ENCODE peak calls at places on chromosomes 7 and 10, in nine cellular contexts. W is keratinocyte; I is cardiac fibroblast; V is PC-9; R is sigmoid colon; N is RWPE2; H is ovary; Y is MCF 10A; Q is activated CD8-positive, alpha-beta T cell treated with anti-CD3 and anti-CD28 coated beads for 36 hours. E is an unnamed sample.

GRCh38 chr10:3871424-3871996 is 86.5 kb upstream of the KLF6 start:
- DNase-seq in W (no peak), V (no peak), R (no peak), N (no peak), Y (no peak), I (no peak), H (no peak), Q (no peak), E (no peak)

GRCh38 chr10:49119746-49120145 is 4.4 kb upstream of the VSTM4 start:
- DNase-seq in R (no peak), N (no peak), H (no peak), V (no peak), Y (peak; percentile 40), Q (no peak), I (no peak), W (peak; percentile 1), E (no peak)

GRCh38 chr10:30186371-30186875 is 127.0 kb upstream of the JCAD start:
- DNase-seq in N (no peak), H (no peak), V (peak; percentile 61), Y (peak; percentile 23), W (no peak), I (no peak), R (no peak), Q (no peak), E (no peak)

GRCh38 chr10:102419561-102420442 is 834 bp upstream of the FBXL15 start:
- DNase-seq in I (peak; percentile 23), R (no peak), H (peak; percentile 77), N (no peak), V (peak; percentile 40), Q (peak; percentile 70), Y (peak; percentile 47), W (no peak), E (no peak)

GRCh38 chr10:107727762-107728317 is 563.3 kb upstream of the SORCS1 start:
- DNase-seq in R (no peak), I (peak; percentile 31), H (no peak), W (no peak), Y (peak; percentile 53), N (no peak), Q (no peak), V (no peak), E (no peak)

GRCh38 chr7:69365588-69366241 is 232.6 kb upstream of the AUTS2 start:
- DNase-seq in R (no peak), I (no peak), N (no peak), Q (no peak), H (no peak), V (no peak), Y (no peak), W (no peak), E (no peak)

GRCh38 chr10:70602665-70603438 is at the start of gene PRF1:
- DNase-seq in R (no peak), W (no peak), Y (no peak), V (no peak), N (no peak), Q (peak; percentile 98), H (no peak), I (no peak), E (no peak)

GRCh38 chr10:100729877-100730738 is 15.3 kb upstream of the PAX2 start:
- DNase-seq in H (no peak), Y (no peak), V (no peak), Q (no peak), I (no peak), N (no peak), W (no peak), R (no peak), E (no peak)

GRCh38 chr10:103926722-103927319 is 8.8 kb upstream of the STN1 start:
- DNase-seq in N (no peak), I (no peak), R (no peak), V (no peak), W (no peak), H (no peak), Y (no peak), Q (no peak), E (no peak)

GRCh38 chr10:26528048-26528447 is 89.9 kb downstream of the APBB1IP start:
- DNase-seq in R (no peak), Y (no peak), I (no peak), Q (no peak), H (no peak), N (no peak), V (no peak), W (no peak), E (no peak)

GRCh38 chr7:98569606-98570337 is 47.3 kb upstream of the NPTX2 start:
- DNase-seq in Y (peak; percentile 35), N (no peak), R (peak; percentile 76), I (peak; percentile 21), Q (no peak), W (no peak), V (no peak), H (no peak), E (no peak)

GRCh38 chr10:15147594-15148392 is 20.7 kb downstream of the NMT2 start:
- DNase-seq in I (no peak), H (no peak), N (no peak), Y (no peak), W (no peak), Q (no peak), R (no peak), V (no peak), E (no peak)

GRCh38 chr7:27890205-27890849 is 150.4 kb downstream of the TAX1BP1 start:
- DNase-seq in H (no peak), R (no peak), Q (no peak), W (no peak), Y (no peak), N (no peak), I (no peak), V (peak; percentile 12), E (no peak)

GRCh38 chr7:659306-659847 is 67.1 kb upstream of the DNAAF5 start:
- DNase-seq in V (no peak), N (no peak), H (no peak), I (no peak), W (no peak), Y (no peak), Q (no peak), R (no peak), E (no peak)

GRCh38 chr10:15813415-15813814 is 46.9 kb downstream of the MINDY3 start:
- DNase-seq in H (no peak), I (peak; percentile 50), Y (no peak), Q (no peak), V (no peak), W (no peak), R (no peak), N (no peak), E (no peak)

GRCh38 chr7:519974-520458 is 370 bp upstream of the PDGFA start:
- DNase-seq in Q (peak; percentile 27), I (peak; percentile 75), R (peak; percentile 80), W (no peak), V (peak; percentile 73), Y (peak; percentile 60), H (no peak), N (no peak), E (no peak)

GRCh38 chr7:74051629-74052410 is 23.8 kb downstream of the ELN start:
- DNase-seq in N (no peak), I (peak; percentile 33), V (peak; percentile 78), Q (peak; percentile 31), H (peak; percentile 31), Y (peak; percentile 56), W (no peak), R (no peak), E (no peak)
- TF ChIP-seq CTCF in N (peak; percentile 65), I (peak; percentile 41), V (peak; percentile 65), Q (no peak), H (no peak), Y (peak; percentile 52), W (peak; percentile 78), R (no peak), E (no peak)

DNA sequence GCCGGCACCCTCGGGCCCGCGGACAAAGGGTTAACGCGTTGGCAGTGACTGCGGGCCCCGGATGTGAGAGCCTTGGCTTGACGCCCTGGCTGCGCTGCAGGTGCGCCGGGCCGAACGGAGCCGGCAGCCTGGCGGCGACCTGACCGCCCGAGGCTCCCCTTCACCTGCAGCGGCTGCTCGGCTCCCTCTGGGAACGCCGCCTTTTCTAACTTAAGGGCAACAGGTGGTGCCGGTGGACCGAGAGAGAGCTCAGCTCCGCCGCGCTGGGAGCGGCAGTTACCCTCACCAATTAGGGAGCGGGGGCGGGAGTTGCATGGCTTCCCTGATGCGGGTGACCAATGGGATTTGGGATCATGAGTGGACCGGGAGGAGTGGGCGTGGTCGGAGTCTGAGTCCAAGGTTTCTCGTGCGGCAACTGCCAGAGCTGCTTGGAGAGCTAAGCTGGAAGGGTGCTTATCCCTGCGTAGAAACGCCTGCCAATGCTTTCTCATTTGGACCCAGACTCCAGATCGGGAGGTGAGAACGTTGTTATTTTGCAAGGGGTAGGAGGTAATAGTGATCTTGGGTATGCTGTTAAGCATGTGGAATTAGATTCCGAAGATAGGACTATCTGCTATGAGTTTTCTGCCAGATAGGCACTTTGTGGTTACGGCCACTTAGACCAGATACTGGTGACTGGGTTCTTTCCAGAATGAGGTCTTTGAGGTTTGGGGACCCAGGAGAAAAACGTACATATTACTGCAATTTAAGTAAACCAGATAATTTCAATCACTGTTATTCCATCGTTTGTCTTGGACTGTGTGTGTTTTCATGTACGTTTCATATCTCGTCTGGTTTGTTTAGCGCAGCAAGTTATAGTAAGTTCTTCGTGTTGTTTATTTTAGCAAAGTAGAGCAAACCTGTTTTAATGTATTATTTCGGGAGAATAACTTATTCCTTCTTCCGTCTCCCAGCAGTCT is at the start of gene ARL4A:
- DNase-seq in Q (peak; percentile 95), N (peak; percentile 99), I (peak; percentile 99), V (peak; percentile 100), R (peak; percentile 99), H (peak; percentile 96), Y (peak; percentile 100), W (peak; percentile 75), E (peak; percentile 92)
- TF ChIP-seq CTCF in Q (no peak), N (peak; percentile 87), I (no peak), V (peak; percentile 44), R (no peak), H (no peak), Y (peak; percentile 57), W (peak; percentile 73), E (no peak)

DNA sequence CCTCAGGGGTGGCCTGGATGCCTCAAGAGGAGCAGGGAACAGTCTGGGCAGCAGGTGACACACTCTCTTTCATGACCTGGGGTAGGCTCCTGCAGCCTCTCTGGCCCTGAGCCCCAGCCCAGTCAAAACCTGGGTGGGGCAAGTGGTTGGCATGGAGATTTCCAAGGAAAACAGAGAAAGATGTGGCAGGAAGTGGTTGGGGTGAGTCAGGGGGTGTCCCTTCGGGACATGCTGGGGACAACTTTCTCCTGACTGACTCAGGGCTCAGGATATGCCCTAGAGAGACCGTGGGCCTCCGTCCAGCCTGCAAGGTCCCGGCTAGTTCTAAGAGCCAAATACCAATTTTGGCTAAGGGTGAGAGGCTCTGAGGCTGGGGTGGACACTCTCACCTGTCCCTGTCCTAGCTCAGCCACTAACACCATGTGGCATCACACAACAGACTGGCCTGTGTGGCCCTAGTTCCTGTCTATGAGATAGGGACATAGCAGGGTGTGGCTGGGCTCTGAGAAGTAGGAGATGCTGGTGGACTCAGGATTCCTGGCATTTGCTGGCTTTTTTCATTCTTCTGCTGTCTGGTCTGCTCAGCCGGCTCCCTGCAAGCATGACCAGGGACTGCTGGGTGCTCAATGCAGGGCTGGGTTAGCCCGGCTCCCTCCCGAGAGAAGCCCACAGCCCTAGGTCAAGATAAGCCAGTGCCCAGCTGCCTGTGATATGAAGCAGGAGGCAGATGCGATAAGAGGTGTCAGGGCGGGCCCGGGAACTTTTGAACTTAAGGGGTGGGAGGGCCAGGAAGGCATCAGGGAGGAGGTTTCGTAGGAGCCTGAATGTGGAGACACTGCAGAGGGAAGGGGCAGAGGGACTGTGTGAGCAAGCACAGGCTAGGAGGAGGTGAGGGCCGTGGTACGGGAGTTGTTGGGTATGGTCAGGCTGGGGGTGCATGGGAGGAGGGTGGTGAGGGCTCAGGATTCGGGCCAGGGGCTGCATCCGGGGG is 3.3 kb downstream of the AQP1 start:
- DNase-seq in H (no peak), Q (no peak), Y (peak; percentile 59), I (peak; percentile 50), W (no peak), N (no peak), V (peak; percentile 93), R (no peak), E (no peak)
- TF ChIP-seq CTCF in H (no peak), Q (no peak), Y (no peak), I (no peak), W (no peak), N (no peak), V (no peak), R (no peak), E (no peak)

GRCh38 chr7:121157885-121158590 is 169.5 kb downstream of the CPED1 start:
- DNase-seq in W (no peak), Y (no peak), I (no peak), H (no peak), N (no peak), R (no peak), Q (no peak), V (no peak), E (no peak)
- TF ChIP-seq CTCF in W (no peak), Y (no peak), I (no peak), H (no peak), N (no peak), R (no peak), Q (no peak), V (no peak), E (no peak)